ENCODE peak calls at places on chromosomes 4 and X, in five cellular contexts. One of them, this sample, is unnamed. For H3K36me3, the result is how much of the 10 kb centered on the place peaks cover.

GRCh38 chr4:76212851-76213414 is 691 bp downstream of the SCARB2 start:
- DNase-seq in neural progenitor cell: peak
- DNase-seq in endothelial cell of umbilical vein: peak
- DNase-seq in transverse colon: peak
- DNase-seq in heart right ventricle: no peak
- DNase-seq in this sample: peak

GRCh38 chr4:158581161-158581560 is 59.5 kb downstream of the RXFP1 start:
- DNase-seq in neural progenitor cell: no peak
- DNase-seq in endothelial cell of umbilical vein: no peak
- DNase-seq in transverse colon: no peak
- DNase-seq in heart right ventricle: no peak
- DNase-seq in this sample: peak

GRCh38 chr4:55008166-55009056 is 117.0 kb downstream of the KDR start:
- DNase-seq in neural progenitor cell: peak
- DNase-seq in endothelial cell of umbilical vein: peak
- DNase-seq in transverse colon: no peak
- DNase-seq in heart right ventricle: no peak
- DNase-seq in this sample: no peak

GRCh38 chrX:46381630-46382029 is 163.6 kb downstream of the ZNF674 start:
- DNase-seq in neural progenitor cell: peak
- DNase-seq in endothelial cell of umbilical vein: peak
- DNase-seq in transverse colon: peak
- DNase-seq in heart right ventricle: no peak
- DNase-seq in this sample: peak

GRCh38 chrX:38891641-38892413 is 90.6 kb downstream of the MID1IP1 start:
- DNase-seq in neural progenitor cell: no peak
- DNase-seq in endothelial cell of umbilical vein: no peak
- DNase-seq in transverse colon: no peak
- DNase-seq in heart right ventricle: no peak
- DNase-seq in this sample: no peak

GRCh38 chr4:30866907-30867306 is 146.7 kb downstream of the PCDH7 start:
- DNase-seq in neural progenitor cell: no peak
- DNase-seq in endothelial cell of umbilical vein: no peak
- DNase-seq in transverse colon: no peak
- DNase-seq in heart right ventricle: no peak
- DNase-seq in this sample: no peak

GRCh38 chr4:6445403-6446129 is 26.8 kb downstream of the PPP2R2C start:
- DNase-seq in neural progenitor cell: no peak
- DNase-seq in endothelial cell of umbilical vein: no peak
- DNase-seq in transverse colon: no peak
- DNase-seq in heart right ventricle: no peak
- DNase-seq in this sample: no peak

GRCh38 chrX:916235-916609 is 285.6 kb downstream of the SHOX start:
- DNase-seq in neural progenitor cell: no peak
- DNase-seq in endothelial cell of umbilical vein: no peak
- DNase-seq in transverse colon: no peak
- DNase-seq in heart right ventricle: no peak
- DNase-seq in this sample: peak

GRCh38 chrX:57286507-57287251 is at the start of gene FAAH2:
- DNase-seq in neural progenitor cell: peak
- DNase-seq in endothelial cell of umbilical vein: peak
- DNase-seq in transverse colon: peak
- DNase-seq in heart right ventricle: no peak
- DNase-seq in this sample: no peak

GRCh38 chr4:61507091-61507490 is 307.0 kb downstream of the ADGRL3 start:
- DNase-seq in neural progenitor cell: peak
- DNase-seq in endothelial cell of umbilical vein: no peak
- DNase-seq in transverse colon: no peak
- DNase-seq in heart right ventricle: no peak
- DNase-seq in this sample: no peak

GRCh38 chrX:110224926-110225617 is 92.8 kb downstream of the AMMECR1 start:
- DNase-seq in neural progenitor cell: no peak
- DNase-seq in endothelial cell of umbilical vein: no peak
- DNase-seq in transverse colon: no peak
- DNase-seq in heart right ventricle: no peak
- DNase-seq in this sample: no peak

GRCh38 chr4:62344474-62344873 is 1144.3 kb downstream of the ADGRL3 start:
- DNase-seq in neural progenitor cell: no peak
- DNase-seq in endothelial cell of umbilical vein: no peak
- DNase-seq in transverse colon: no peak
- DNase-seq in heart right ventricle: no peak
- DNase-seq in this sample: no peak

GRCh38 chrX:30812326-30812725 is 76.7 kb downstream of the TAB3 start:
- DNase-seq in neural progenitor cell: no peak
- DNase-seq in endothelial cell of umbilical vein: no peak
- DNase-seq in transverse colon: no peak
- DNase-seq in heart right ventricle: no peak
- DNase-seq in this sample: no peak

GRCh38 chr4:53653484-53654053 is 62.3 kb upstream of the LNX1 start:
- DNase-seq in neural progenitor cell: peak
- DNase-seq in endothelial cell of umbilical vein: peak
- DNase-seq in transverse colon: peak
- DNase-seq in heart right ventricle: no peak
- DNase-seq in this sample: peak

GRCh38 chrX:74511704-74512103 is 90.4 kb downstream of the SLC16A2 start:
- DNase-seq in neural progenitor cell: no peak
- DNase-seq in endothelial cell of umbilical vein: no peak
- DNase-seq in transverse colon: no peak
- DNase-seq in heart right ventricle: no peak
- DNase-seq in this sample: no peak

GRCh38 chr4:80097395-80098177 is 24.6 kb upstream of the ANTXR2 start:
- DNase-seq in neural progenitor cell: no peak
- DNase-seq in endothelial cell of umbilical vein: peak
- DNase-seq in transverse colon: peak
- DNase-seq in heart right ventricle: no peak
- DNase-seq in this sample: peak

GRCh38 chrX:49176421-49177326 is 5.0 kb downstream of the PLP2 start:
- DNase-seq in neural progenitor cell: no peak
- DNase-seq in endothelial cell of umbilical vein: no peak
- DNase-seq in transverse colon: no peak
- DNase-seq in heart right ventricle: no peak
- DNase-seq in this sample: no peak

GRCh38 chr4:174254613-174255012 is 28.9 kb downstream of the FBXO8 start:
- DNase-seq in neural progenitor cell: no peak
- DNase-seq in endothelial cell of umbilical vein: no peak
- DNase-seq in transverse colon: no peak
- DNase-seq in heart right ventricle: no peak
- DNase-seq in this sample: no peak

GRCh38 chrX:85516131-85516530 is 136.7 kb upstream of the POF1B start:
- DNase-seq in neural progenitor cell: no peak
- DNase-seq in endothelial cell of umbilical vein: no peak
- DNase-seq in transverse colon: no peak
- DNase-seq in heart right ventricle: no peak
- DNase-seq in this sample: no peak

GRCh38 chrX:136679581-136679980 is 31.6 kb downstream of the CD40LG start:
- DNase-seq in neural progenitor cell: peak
- DNase-seq in endothelial cell of umbilical vein: no peak
- DNase-seq in transverse colon: no peak
- DNase-seq in heart right ventricle: no peak
- DNase-seq in this sample: no peak
- H3K36me3 ChIP-seq in neural progenitor cell: under half
- H3K36me3 ChIP-seq in endothelial cell of umbilical vein: under half
- H3K36me3 ChIP-seq in transverse colon: under half
- H3K36me3 ChIP-seq in heart right ventricle: under half
- H3K36me3 ChIP-seq in this sample: under half

GRCh38 chr4:107153956-107154355 is 117.8 kb upstream of the DKK2 start:
- DNase-seq in neural progenitor cell: no peak
- DNase-seq in endothelial cell of umbilical vein: no peak
- DNase-seq in transverse colon: no peak
- DNase-seq in heart right ventricle: no peak
- DNase-seq in this sample: no peak

GRCh38 chr4:107155366-107155765 is 119.3 kb upstream of the DKK2 start:
- DNase-seq in neural progenitor cell: no peak
- DNase-seq in endothelial cell of umbilical vein: peak
- DNase-seq in transverse colon: no peak
- DNase-seq in heart right ventricle: no peak
- DNase-seq in this sample: no peak

GRCh38 chr4:107151173-107151572 is 115.1 kb upstream of the DKK2 start:
- DNase-seq in neural progenitor cell: no peak
- DNase-seq in endothelial cell of umbilical vein: no peak
- DNase-seq in transverse colon: no peak
- DNase-seq in heart right ventricle: no peak
- DNase-seq in this sample: no peak

GRCh38 chr4:107156443-107156842 is 120.3 kb upstream of the DKK2 start:
- DNase-seq in neural progenitor cell: no peak
- DNase-seq in endothelial cell of umbilical vein: no peak
- DNase-seq in transverse colon: no peak
- DNase-seq in heart right ventricle: no peak
- DNase-seq in this sample: no peak

DNA sequence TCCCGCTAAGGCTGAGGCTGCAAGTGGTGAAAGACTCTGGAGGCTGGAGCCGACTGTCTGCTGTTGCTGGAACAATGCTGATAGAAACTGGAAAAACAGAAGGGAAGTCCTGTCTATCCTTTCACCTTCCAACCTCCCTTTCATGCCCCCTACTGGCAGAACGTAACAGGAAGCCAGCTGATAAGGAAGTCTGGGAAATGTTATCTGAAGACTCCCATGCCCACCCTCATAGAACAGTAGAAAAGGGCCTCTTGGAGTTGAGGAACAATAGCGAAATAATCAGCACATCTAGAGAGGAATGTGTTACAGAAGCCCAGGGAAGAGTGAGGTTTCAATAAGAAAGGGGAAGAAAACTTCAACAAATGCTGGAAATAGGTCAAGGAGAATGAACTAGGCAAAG is 117.1 kb upstream of the DKK2 start:
- DNase-seq in neural progenitor cell: peak
- DNase-seq in endothelial cell of umbilical vein: peak
- DNase-seq in transverse colon: peak
- DNase-seq in heart right ventricle: no peak
- DNase-seq in this sample: no peak
- TF ChIP-seq CTCF in neural progenitor cell: peak
- TF ChIP-seq CTCF in endothelial cell of umbilical vein: peak
- TF ChIP-seq CTCF in transverse colon: no peak
- TF ChIP-seq CTCF in heart right ventricle: no peak
- TF ChIP-seq CTCF in this sample: peak

DNA sequence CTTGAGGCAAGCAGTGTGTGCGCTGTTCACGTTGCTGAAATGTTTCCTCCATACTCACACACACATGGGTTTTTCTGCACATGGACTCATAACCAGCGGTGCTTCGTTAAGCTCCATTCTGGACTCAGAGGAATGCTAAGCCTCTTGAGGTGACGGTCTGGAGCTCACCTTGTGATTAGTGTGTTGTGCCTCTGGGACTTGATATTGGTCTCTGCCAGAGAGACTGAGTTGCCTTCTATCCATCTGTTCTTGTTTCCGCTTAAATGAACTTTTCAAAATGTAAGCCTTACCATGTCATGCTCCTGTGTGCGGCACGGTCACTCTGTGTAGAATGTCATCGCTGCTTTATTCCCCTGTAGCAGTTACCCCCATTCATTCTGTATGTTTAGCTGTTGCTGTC is 42.5 kb downstream of the ADD1 start:
- DNase-seq in neural progenitor cell: no peak
- DNase-seq in endothelial cell of umbilical vein: no peak
- DNase-seq in transverse colon: no peak
- DNase-seq in heart right ventricle: no peak
- DNase-seq in this sample: no peak
- H3K36me3 ChIP-seq in neural progenitor cell: under half
- H3K36me3 ChIP-seq in endothelial cell of umbilical vein: under half
- H3K36me3 ChIP-seq in transverse colon: under half
- H3K36me3 ChIP-seq in heart right ventricle: under half
- H3K36me3 ChIP-seq in this sample: under half

GRCh38 chrX:115560978-115561604 is at the start of gene PLS3:
- DNase-seq in neural progenitor cell: peak
- DNase-seq in endothelial cell of umbilical vein: peak
- DNase-seq in transverse colon: peak
- DNase-seq in heart right ventricle: peak
- DNase-seq in this sample: peak

GRCh38 chrX:115562492-115562872 is 1.5 kb downstream of the PLS3 start:
- DNase-seq in neural progenitor cell: no peak
- DNase-seq in endothelial cell of umbilical vein: peak
- DNase-seq in transverse colon: no peak
- DNase-seq in heart right ventricle: no peak
- DNase-seq in this sample: no peak

GRCh38 chrX:115560211-115560977 is 580 bp upstream of the PLS3 start:
- DNase-seq in neural progenitor cell: no peak
- DNase-seq in endothelial cell of umbilical vein: peak
- DNase-seq in transverse colon: no peak
- DNase-seq in heart right ventricle: no peak
- DNase-seq in this sample: peak

GRCh38 chrX:115563633-115564182 is 2.7 kb downstream of the PLS3 start:
- DNase-seq in neural progenitor cell: peak
- DNase-seq in endothelial cell of umbilical vein: peak
- DNase-seq in transverse colon: no peak
- DNase-seq in heart right ventricle: no peak
- DNase-seq in this sample: no peak

GRCh38 chrX:115561605-115562491 is 874 bp downstream of the PLS3 start:
- DNase-seq in neural progenitor cell: peak
- DNase-seq in endothelial cell of umbilical vein: peak
- DNase-seq in transverse colon: peak
- DNase-seq in heart right ventricle: peak
- DNase-seq in this sample: no peak
- TF ChIP-seq CTCF in neural progenitor cell: peak
- TF ChIP-seq CTCF in endothelial cell of umbilical vein: no peak
- TF ChIP-seq CTCF in transverse colon: no peak
- TF ChIP-seq CTCF in heart right ventricle: no peak
- TF ChIP-seq CTCF in this sample: peak

GRCh38 chr4:153589703-153590595 is 94.1 kb upstream of the TLR2 start:
- DNase-seq in neural progenitor cell: no peak
- DNase-seq in endothelial cell of umbilical vein: no peak
- DNase-seq in transverse colon: no peak
- DNase-seq in heart right ventricle: no peak
- DNase-seq in this sample: no peak
- H3K36me3 ChIP-seq in neural progenitor cell: under half
- H3K36me3 ChIP-seq in endothelial cell of umbilical vein: under half
- H3K36me3 ChIP-seq in transverse colon: under half
- H3K36me3 ChIP-seq in heart right ventricle: under half
- H3K36me3 ChIP-seq in this sample: under half

GRCh38 chr4:148026022-148026421 is 294.1 kb downstream of the ARHGAP10 start:
- DNase-seq in neural progenitor cell: no peak
- DNase-seq in endothelial cell of umbilical vein: no peak
- DNase-seq in transverse colon: no peak
- DNase-seq in heart right ventricle: no peak
- DNase-seq in this sample: peak

GRCh38 chr4:148022975-148023374 is 291.1 kb downstream of the ARHGAP10 start:
- DNase-seq in neural progenitor cell: no peak
- DNase-seq in endothelial cell of umbilical vein: no peak
- DNase-seq in transverse colon: no peak
- DNase-seq in heart right ventricle: no peak
- DNase-seq in this sample: no peak

GRCh38 chr4:148017801-148018200 is 285.9 kb downstream of the ARHGAP10 start:
- DNase-seq in neural progenitor cell: no peak
- DNase-seq in endothelial cell of umbilical vein: peak
- DNase-seq in transverse colon: no peak
- DNase-seq in heart right ventricle: no peak
- DNase-seq in this sample: no peak

GRCh38 chr4:148023782-148024181 is 291.9 kb downstream of the ARHGAP10 start:
- DNase-seq in neural progenitor cell: no peak
- DNase-seq in endothelial cell of umbilical vein: no peak
- DNase-seq in transverse colon: no peak
- DNase-seq in heart right ventricle: no peak
- DNase-seq in this sample: no peak

DNA sequence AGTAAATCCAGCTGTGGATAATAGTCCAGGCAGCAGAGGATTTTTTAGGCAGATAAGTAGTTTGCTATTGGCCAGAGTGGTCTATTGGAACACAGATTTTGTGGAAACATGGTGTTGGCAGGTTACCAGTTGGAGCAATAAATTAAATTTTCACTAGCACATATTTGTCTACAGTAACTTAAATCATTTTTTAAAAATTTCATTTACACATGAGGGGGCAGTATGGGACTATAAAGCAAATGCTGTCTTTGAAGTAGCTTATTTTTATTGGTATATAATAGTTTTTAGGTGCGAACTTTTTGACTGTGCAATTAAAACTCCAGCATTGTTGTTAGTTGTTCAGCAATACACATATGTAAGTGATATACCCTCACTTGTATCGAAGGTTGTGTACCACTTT is 289.8 kb downstream of the ARHGAP10 start:
- DNase-seq in neural progenitor cell: no peak
- DNase-seq in endothelial cell of umbilical vein: peak
- DNase-seq in transverse colon: no peak
- DNase-seq in heart right ventricle: no peak
- DNase-seq in this sample: no peak
- TF ChIP-seq CTCF in neural progenitor cell: no peak
- TF ChIP-seq CTCF in endothelial cell of umbilical vein: no peak
- TF ChIP-seq CTCF in transverse colon: peak
- TF ChIP-seq CTCF in heart right ventricle: no peak
- TF ChIP-seq CTCF in this sample: no peak